ENCODE peak calls at places on chromosomes 11 and 22, in eight cellular contexts. O is lung; T is NCI-H69; F is LoVo; C is T-helper 2 cell; N is NCI-H1092 treated with DMSO at 0.1 percent for 48 hours; G is NCI-H1417; H is CD4-positive, alpha-beta memory T cell. K is an unnamed sample.

GRCh38 chr11:13277719-13278619 is at the start of gene BMAL1:
- DNase-seq in O (peak), T (peak), F (no peak), C (peak), N (peak), G (peak), H (no peak), K (peak)

GRCh38 chr11:12089473-12089872 is 20.9 kb upstream of the MICAL2 start:
- DNase-seq in O (no peak), T (peak), F (no peak), C (no peak), N (no peak), G (no peak), H (no peak), K (no peak)

GRCh38 chr22:32413715-32414114 is 1.7 kb upstream of the RTCB start:
- DNase-seq in O (no peak), T (peak), F (no peak), C (no peak), N (peak), G (no peak), H (no peak), K (no peak)

GRCh38 chr11:15911377-15912044 is 444.8 kb downstream of the SOX6 start:
- DNase-seq in O (peak), T (peak), F (no peak), C (no peak), N (peak), G (no peak), H (no peak), K (no peak)

GRCh38 chr11:49995559-49995958 is 13.2 kb upstream of the OR4C12 start:
- DNase-seq in O (peak), T (peak), F (peak), C (no peak), N (peak), G (peak), H (peak), K (peak)

GRCh38 chr11:20467458-20468185 is 80.1 kb downstream of the PRMT3 start:
- DNase-seq in O (no peak), T (no peak), F (no peak), C (no peak), N (no peak), G (no peak), H (no peak), K (no peak)

GRCh38 chr11:128052912-128053641 is 534.3 kb downstream of the ETS1 start:
- DNase-seq in O (no peak), T (peak), F (no peak), C (no peak), N (no peak), G (no peak), H (peak), K (peak)

GRCh38 chr11:72430743-72431570 is 3.4 kb downstream of the CLPB start:
- DNase-seq in O (no peak), T (peak), F (peak), C (peak), N (peak), G (peak), H (peak), K (peak)

GRCh38 chr11:124194696-124195418 is 11.7 kb downstream of the OR10D3 start:
- DNase-seq in O (peak), T (peak), F (peak), C (no peak), N (peak), G (peak), H (peak), K (no peak)

GRCh38 chr11:12552677-12553076 is 121.5 kb upstream of the TEAD1 start:
- DNase-seq in O (no peak), T (no peak), F (no peak), C (no peak), N (no peak), G (no peak), H (no peak), K (no peak)

GRCh38 chr11:31254411-31254810 is 115.1 kb downstream of the DCDC1 start:
- DNase-seq in O (no peak), T (peak), F (no peak), C (no peak), N (no peak), G (no peak), H (no peak), K (no peak)

GRCh38 chr11:125797641-125798040 is 9.7 kb downstream of the PATE3 start:
- DNase-seq in O (no peak), T (no peak), F (no peak), C (no peak), N (no peak), G (no peak), H (no peak), K (no peak)

GRCh38 chr11:60816590-60817157 is 25.2 kb upstream of the CCDC86 start:
- DNase-seq in O (no peak), T (no peak), F (no peak), C (no peak), N (no peak), G (no peak), H (no peak), K (no peak)

GRCh38 chr11:94525933-94526332 is 13.7 kb downstream of the C11orf97 start:
- DNase-seq in O (peak), T (peak), F (peak), C (no peak), N (no peak), G (no peak), H (no peak), K (no peak)

GRCh38 chr11:97502201-97502600 is 1112.4 kb downstream of the JRKL start:
- DNase-seq in O (no peak), T (no peak), F (no peak), C (no peak), N (no peak), G (no peak), H (no peak), K (no peak)

GRCh38 chr11:84607975-84608787 is 1019.0 kb downstream of the DLG2 start:
- DNase-seq in O (no peak), T (no peak), F (no peak), C (no peak), N (peak), G (no peak), H (no peak), K (no peak)

GRCh38 chr11:133892584-133893380 is 47.5 kb upstream of the SPATA19 start:
- DNase-seq in O (no peak), T (no peak), F (no peak), C (no peak), N (no peak), G (no peak), H (no peak), K (no peak)

GRCh38 chr22:47695176-47695575 is 932.7 kb downstream of the TBC1D22A start:
- DNase-seq in O (no peak), T (peak), F (no peak), C (no peak), N (no peak), G (no peak), H (no peak), K (no peak)

GRCh38 chr22:36002084-36002483 is 26.5 kb downstream of the RBFOX2 start:
- DNase-seq in O (no peak), T (no peak), F (no peak), C (no peak), N (no peak), G (no peak), H (no peak), K (no peak)

GRCh38 chr11:16195659-16196058 is 160.7 kb downstream of the SOX6 start:
- DNase-seq in O (no peak), T (peak), F (no peak), C (no peak), N (no peak), G (no peak), H (no peak), K (no peak)

GRCh38 chr22:47297261-47298016 is 535.0 kb downstream of the TBC1D22A start:
- DNase-seq in O (no peak), T (no peak), F (no peak), C (no peak), N (no peak), G (no peak), H (no peak), K (no peak)

GRCh38 chr11:74615988-74616387 is 23.6 kb downstream of the POLD3 start:
- DNase-seq in O (no peak), T (no peak), F (no peak), C (no peak), N (no peak), G (no peak), H (no peak), K (no peak)

GRCh38 chr11:126920833-126921232 is 79.7 kb downstream of the KIRREL3 start:
- DNase-seq in O (no peak), T (peak), F (no peak), C (no peak), N (no peak), G (no peak), H (no peak), K (no peak)

GRCh38 chr11:105577645-105578044 is 32.2 kb upstream of the GRIA4 start:
- DNase-seq in O (no peak), T (no peak), F (no peak), C (no peak), N (no peak), G (no peak), H (no peak), K (no peak)

GRCh38 chr11:135033545-135033944 is 621.5 kb upstream of the B3GAT1 start:
- DNase-seq in O (no peak), T (peak), F (no peak), C (no peak), N (peak), G (peak), H (no peak), K (no peak)

GRCh38 chr11:76614471-76615183 is 55.9 kb downstream of the LRRC32 start:
- DNase-seq in O (no peak), T (no peak), F (no peak), C (no peak), N (no peak), G (no peak), H (no peak), K (no peak)

GRCh38 chr11:14418801-14419417 is 59.9 kb upstream of the RRAS2 start:
- DNase-seq in O (no peak), T (peak), F (peak), C (no peak), N (peak), G (no peak), H (no peak), K (no peak)

GRCh38 chr11:99020324-99021225 is at the start of gene CNTN5:
- DNase-seq in O (peak), T (peak), F (no peak), C (no peak), N (peak), G (peak), H (no peak), K (no peak)

GRCh38 chr11:63919267-63920125 is 2.5 kb upstream of the RCOR2 start:
- DNase-seq in O (no peak), T (peak), F (no peak), C (no peak), N (no peak), G (peak), H (no peak), K (no peak)

GRCh38 chr22:50527921-50528681 is 1.7 kb downstream of the TYMP start:
- DNase-seq in O (no peak), T (no peak), F (no peak), C (no peak), N (no peak), G (no peak), H (no peak), K (no peak)

GRCh38 chr22:46084376-46084775 is 66.0 kb upstream of the PPARA start:
- DNase-seq in O (no peak), T (no peak), F (no peak), C (no peak), N (no peak), G (no peak), H (no peak), K (no peak)

GRCh38 chr11:1116666-1117390 is 40.9 kb upstream of the MUC5AC start:
- DNase-seq in O (no peak), T (no peak), F (no peak), C (no peak), N (no peak), G (no peak), H (no peak), K (no peak)

GRCh38 chr22:19878461-19879247 is 24.0 kb upstream of the GNB1L start:
- DNase-seq in O (no peak), T (no peak), F (no peak), C (no peak), N (no peak), G (no peak), H (no peak), K (no peak)

GRCh38 chr11:96748639-96749370 is 359.0 kb downstream of the JRKL start:
- DNase-seq in O (no peak), T (no peak), F (no peak), C (no peak), N (no peak), G (no peak), H (no peak), K (no peak)

GRCh38 chr11:76674517-76675400 is 4.2 kb upstream of the LRRC32 start:
- DNase-seq in O (no peak), T (no peak), F (no peak), C (no peak), N (no peak), G (no peak), H (no peak), K (no peak)

GRCh38 chr11:109048098-109048497 is 373.9 kb upstream of the C11orf87 start:
- DNase-seq in O (no peak), T (no peak), F (no peak), C (no peak), N (no peak), G (no peak), H (no peak), K (no peak)

GRCh38 chr11:88293931-88294330 is 43.6 kb downstream of the CTSC start:
- DNase-seq in O (no peak), T (peak), F (no peak), C (no peak), N (no peak), G (no peak), H (no peak), K (no peak)

GRCh38 chr11:74333193-74333592 is 21.8 kb upstream of the P4HA3 start:
- DNase-seq in O (no peak), T (no peak), F (no peak), C (no peak), N (no peak), G (no peak), H (no peak), K (no peak)

GRCh38 chr11:1335264-1335810 is 25.9 kb upstream of the TOLLIP start:
- DNase-seq in O (no peak), T (no peak), F (no peak), C (no peak), N (no peak), G (no peak), H (no peak), K (no peak)

K was measured in T-helper 1 cell.